ENCODE peak calls at places on chromosomes 2 and 18, in five cellular contexts. B, K, R, S and V are unnamed samples.

GRCh38 chr2:68046224-68046623 is 16.6 kb downstream of the C1D start:
- DNase-seq in B (no peak), K (no peak), R (no peak), S (no peak), V (no peak)

GRCh38 chr2:140601801-140602200 is 1529.0 kb downstream of the LRP1B start:
- DNase-seq in B (no peak), K (no peak), R (no peak), S (no peak), V (no peak)

GRCh38 chr2:48380989-48381625 is 148.8 kb upstream of the STON1 start:
- DNase-seq in B (no peak), K (no peak), R (no peak), S (no peak), V (no peak)

GRCh38 chr2:172083725-172084483 is 1.4 kb upstream of the DLX1 start:
- DNase-seq in B (no peak), K (peak), R (no peak), S (no peak), V (peak)

GRCh38 chr2:147665035-147665434 is 179.8 kb upstream of the ACVR2A start:
- DNase-seq in B (no peak), K (no peak), R (no peak), S (no peak), V (no peak)

GRCh38 chr18:60372598-60372997 is at the start of gene MC4R:
- DNase-seq in B (peak), K (no peak), R (peak), S (no peak), V (peak)

GRCh38 chr2:71948781-71949536 is 198.7 kb downstream of the CYP26B1 start:
- DNase-seq in B (no peak), K (no peak), R (no peak), S (no peak), V (no peak)

GRCh38 chr2:199485732-199486335 is 28.1 kb upstream of the SATB2 start:
- DNase-seq in B (peak), K (peak), R (peak), S (no peak), V (peak)

GRCh38 chr2:20665261-20666113 is 1.5 kb upstream of the GDF7 start:
- DNase-seq in B (no peak), K (no peak), R (no peak), S (no peak), V (peak)

GRCh38 chr18:24278591-24278990 is 119.0 kb downstream of the OSBPL1A start:
- DNase-seq in B (no peak), K (no peak), R (no peak), S (no peak), V (no peak)

GRCh38 chr2:30145826-30146336 is 926 bp upstream of the YPEL5 start:
- DNase-seq in B (no peak), K (no peak), R (no peak), S (no peak), V (no peak)

GRCh38 chr2:85902496-85902895 is 13.7 kb upstream of the ST3GAL5 start:
- DNase-seq in B (no peak), K (no peak), R (no peak), S (no peak), V (no peak)

GRCh38 chr2:209495855-209496585 is 72.2 kb downstream of the MAP2 start:
- DNase-seq in B (no peak), K (peak), R (peak), S (no peak), V (no peak)

GRCh38 chr2:172464340-172465129 is 37.1 kb downstream of the ITGA6 start:
- DNase-seq in B (no peak), K (peak), R (no peak), S (no peak), V (no peak)

GRCh38 chr2:6626406-6627012 is 239.2 kb downstream of the CMPK2 start:
- DNase-seq in B (no peak), K (no peak), R (no peak), S (no peak), V (no peak)

GRCh38 chr2:10080536-10081304 is 509 bp upstream of the CYS1 start:
- DNase-seq in B (no peak), K (no peak), R (no peak), S (no peak), V (peak)

GRCh38 chr2:197498937-197499593 is 575 bp downstream of the HSPD1 start:
- DNase-seq in B (peak), K (peak), R (no peak), S (no peak), V (peak)

GRCh38 chr2:151638188-151638933 is 95.9 kb downstream of the NEB start:
- DNase-seq in B (no peak), K (peak), R (no peak), S (peak), V (no peak)

GRCh38 chr2:235170536-235171510 is 219.0 kb downstream of the SH3BP4 start:
- DNase-seq in B (peak), K (no peak), R (peak), S (no peak), V (peak)

GRCh38 chr2:203195331-203195730 is 43.5 kb upstream of the CYP20A1 start:
- DNase-seq in B (no peak), K (peak), R (no peak), S (no peak), V (no peak)

GRCh38 chr2:219249203-219249980 is 3.7 kb upstream of the TUBA4B start:
- DNase-seq in B (no peak), K (peak), R (no peak), S (peak), V (no peak)

GRCh38 chr2:226738821-226739507 is 60.7 kb downstream of the IRS1 start:
- DNase-seq in B (no peak), K (no peak), R (no peak), S (no peak), V (peak)

GRCh38 chr2:151297882-151298281 is 8.4 kb upstream of the NMI start:
- DNase-seq in B (no peak), K (peak), R (no peak), S (peak), V (no peak)

GRCh38 chr2:18373664-18374063 is 186.8 kb downstream of the RDH14 start:
- DNase-seq in B (no peak), K (no peak), R (no peak), S (no peak), V (no peak)

GRCh38 chr18:38174173-38174572 is 608.6 kb upstream of the CELF4 start:
- DNase-seq in B (no peak), K (no peak), R (no peak), S (no peak), V (no peak)

GRCh38 chr2:238100049-238100820 is at the start of gene ESPNL:
- DNase-seq in B (no peak), K (no peak), R (no peak), S (no peak), V (no peak)

GRCh38 chr2:221166283-221166682 is 405.8 kb downstream of the EPHA4 start:
- DNase-seq in B (no peak), K (no peak), R (no peak), S (no peak), V (no peak)
- H2AFZ ChIP-seq in B (no peak), K (no peak), R (no peak), S (no peak), V (no peak)

DNA sequence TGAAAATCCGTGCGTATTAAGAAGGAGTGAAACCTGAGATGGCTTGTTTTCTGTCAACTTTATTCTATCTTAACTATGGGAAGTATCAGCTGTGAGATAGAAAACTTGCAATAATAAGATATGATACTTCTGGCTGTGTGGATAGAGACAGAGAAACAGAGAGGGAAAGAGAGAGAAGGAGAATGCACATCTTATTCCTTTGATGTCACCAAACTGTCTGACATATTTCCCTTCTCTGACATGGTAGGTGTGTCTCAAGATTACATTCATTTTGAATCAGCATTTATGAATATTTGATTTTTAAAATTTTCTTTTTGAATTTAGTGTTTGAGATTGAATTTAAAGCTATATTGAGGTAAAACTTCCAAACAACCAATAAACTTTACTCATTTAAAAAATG is 69.4 kb downstream of the CDC42EP3 start:
- DNase-seq in B (no peak), K (no peak), R (no peak), S (no peak), V (no peak)
- H2AFZ ChIP-seq in B (no peak), K (no peak), R (no peak), S (no peak), V (no peak)

DNA sequence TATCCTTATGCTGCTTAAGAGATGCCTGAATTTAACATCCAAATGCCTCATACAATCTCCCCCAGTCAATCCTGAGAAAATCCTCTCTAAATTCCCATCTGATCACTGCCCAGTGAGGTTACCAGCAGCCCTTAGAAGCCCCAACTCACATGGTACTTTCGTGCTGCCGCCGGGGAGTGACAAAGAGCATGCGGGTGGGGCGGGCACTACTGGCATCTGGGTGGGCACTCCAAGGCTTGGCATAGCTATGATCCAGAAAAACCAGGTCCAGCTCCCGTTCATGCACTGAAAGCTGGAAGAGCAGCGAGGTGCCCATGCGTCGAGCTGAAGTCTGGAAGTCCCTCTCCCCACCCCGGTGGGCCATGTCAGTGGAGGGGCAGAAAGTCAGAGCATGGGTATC is 1.3 kb downstream of the KANSL3 start:
- DNase-seq in B (no peak), K (peak), R (no peak), S (no peak), V (no peak)
- H2AFZ ChIP-seq in B (no peak), K (no peak), R (no peak), S (no peak), V (no peak)

GRCh38 chr2:12848176-12848575 is 131.4 kb downstream of the TRIB2 start:
- DNase-seq in B (no peak), K (no peak), R (no peak), S (no peak), V (no peak)
- H2AFZ ChIP-seq in B (no peak), K (no peak), R (no peak), S (no peak), V (no peak)

GRCh38 chr2:116142828-116143227 is 1671.7 kb upstream of the DDX18 start:
- DNase-seq in B (no peak), K (no peak), R (no peak), S (no peak), V (peak)

GRCh38 chr2:116153729-116154128 is 1660.8 kb upstream of the DDX18 start:
- DNase-seq in B (no peak), K (no peak), R (no peak), S (no peak), V (no peak)

DNA sequence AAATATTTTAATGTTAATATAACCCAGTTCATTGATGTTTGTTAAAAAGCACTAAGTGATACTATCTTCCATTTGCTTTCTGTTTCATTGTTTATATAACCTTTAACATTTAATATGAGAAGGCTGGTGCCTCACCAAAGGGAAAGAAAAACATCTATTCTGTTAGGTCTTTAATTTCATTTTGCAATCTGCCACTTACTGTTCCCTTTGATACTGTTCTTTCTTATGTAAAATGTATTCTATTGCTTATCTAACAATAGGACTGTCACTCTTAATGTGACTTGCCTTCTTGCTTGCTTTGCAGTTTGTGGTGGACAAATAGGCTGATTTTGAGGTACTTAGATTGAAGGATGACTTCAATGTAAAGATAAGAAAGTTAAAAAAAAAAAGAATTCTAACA is 1666.1 kb upstream of the DDX18 start:
- DNase-seq in B (no peak), K (no peak), R (no peak), S (no peak), V (no peak)
- H2AFZ ChIP-seq in B (no peak), K (no peak), R (no peak), S (no peak), V (no peak)